ENCODE peak calls at places on chromosomes 13 and 19, in five cellular contexts. U, K, E, A and M are unnamed samples.

GRCh38 chr19:18869231-18869575 is 26.8 kb downstream of the CERS1 start:
- DNase-seq in U (no peak), K (no peak), E (no peak), A (no peak), M (no peak)

GRCh38 chr13:78827471-78827870 is 168.5 kb upstream of the OBI1 start:
- DNase-seq in A (no peak), K (no peak), E (no peak), U (no peak), M (no peak)

GRCh38 chr13:87872813-87873212 is 201.6 kb downstream of the SLITRK5 start:
- DNase-seq in E (no peak), U (no peak), A (no peak), K (no peak), M (no peak)

GRCh38 chr13:59447846-59448620 is 715.7 kb downstream of the DIAPH3 start:
- DNase-seq in E (no peak), K (no peak), A (no peak), U (no peak), M (no peak)

GRCh38 chr19:48868196-48868886 is at the start of gene PLEKHA4:
- DNase-seq in K (no peak), E (no peak), U (no peak), A (no peak), M (peak)

GRCh38 chr13:37241786-37242185 is 136.3 kb upstream of the CSNK1A1L start:
- DNase-seq in A (no peak), U (no peak), K (no peak), E (no peak), M (no peak)

GRCh38 chr19:1173160-1173844 is 766 bp downstream of the SBNO2 start:
- DNase-seq in K (no peak), U (no peak), E (no peak), A (no peak), M (no peak)

GRCh38 chr19:1524206-1524971 is 512 bp downstream of the PLK5 start:
- DNase-seq in E (no peak), A (no peak), U (no peak), K (no peak), M (no peak)

GRCh38 chr13:20182231-20182846 is 10.4 kb downstream of the GJB2 start:
- DNase-seq in K (peak), E (peak), A (peak), U (no peak), M (no peak)

GRCh38 chr19:44757057-44757734 is 8.7 kb downstream of the BCL3 start:
- DNase-seq in A (no peak), U (no peak), K (no peak), E (peak), M (peak)

GRCh38 chr19:39195755-39196154 is 1.0 kb upstream of the NCCRP1 start:
- DNase-seq in U (no peak), E (no peak), A (no peak), K (no peak), M (no peak)

GRCh38 chr13:101706651-101707050 is 254.2 kb downstream of the ITGBL1 start:
- DNase-seq in E (no peak), K (peak), U (no peak), A (peak), M (no peak)

GRCh38 chr13:64332048-64332447 is 2898.1 kb downstream of the PCDH9 start:
- DNase-seq in E (no peak), U (no peak), A (no peak), K (no peak), M (no peak)

GRCh38 chr13:113552786-113553540 is 31.6 kb upstream of the TFDP1 start:
- DNase-seq in K (no peak), E (no peak), U (no peak), A (no peak), M (no peak)

GRCh38 chr19:33865306-33865705 is 68.6 kb downstream of the KCTD15 start:
- DNase-seq in U (no peak), K (no peak), E (no peak), A (no peak), M (no peak)

GRCh38 chr13:74306496-74306895 is 172.3 kb upstream of the KLF12 start:
- DNase-seq in K (no peak), E (no peak), U (no peak), A (no peak), M (no peak)